ENCODE peak calls at places on chromosomes 12 and 14, in nine cellular contexts. K is Karpas-422, H is GM23248, M is PC-3, O is hepatocyte, I is OCI-LY7, R is SK-N-SH, T is HCT116, S is GM23338. D is an unnamed sample.

GRCh38 chr12:116384629-116385485 is 107.4 kb upstream of the MED13L start:
- DNase-seq in T (no peak), I (peak; percentile 9), K (peak; percentile 50), H (peak; percentile 82), R (no peak), M (peak; percentile 52), O (no peak), S (peak; percentile 77), D (no peak)

GRCh38 chr12:98471085-98471484 is 44.3 kb upstream of the TMPO start:
- DNase-seq in T (no peak), K (no peak), S (no peak), M (no peak), H (no peak), R (no peak), I (no peak), O (no peak), D (no peak)

GRCh38 chr12:115660211-115660805 is 617.2 kb downstream of the MED13L start:
- DNase-seq in S (no peak), I (no peak), H (peak; percentile 73), O (peak; percentile 21), R (no peak), M (peak; percentile 64), K (no peak), T (no peak), D (no peak)

GRCh38 chr12:56029666-56030293 is 8.9 kb downstream of the IKZF4 start:
- DNase-seq in H (peak; percentile 86), M (peak; percentile 59), I (peak; percentile 66), T (no peak), R (peak; percentile 76), O (peak; percentile 82), S (peak; percentile 84), K (peak; percentile 84), D (peak; percentile 16)

GRCh38 chr14:99327050-99327449 is 55.1 kb upstream of the BCL11B start:
- DNase-seq in H (no peak), M (no peak), T (no peak), I (no peak), S (no peak), K (peak; percentile 57), R (peak; percentile 15), O (no peak), D (no peak)

GRCh38 chr14:89474464-89474863 is 57.4 kb upstream of the FOXN3 start:
- DNase-seq in O (no peak), M (no peak), H (no peak), S (no peak), R (no peak), I (no peak), T (no peak), K (no peak), D (no peak)

GRCh38 chr12:6745751-6746525 is 7.0 kb downstream of the MLF2 start:
- DNase-seq in I (peak; percentile 73), S (no peak), O (no peak), T (no peak), H (peak; percentile 22), R (no peak), K (peak; percentile 78), M (no peak), D (peak; percentile 63)

GRCh38 chr14:38040411-38040810 is 167.3 kb upstream of the SSTR1 start:
- DNase-seq in M (no peak), R (no peak), T (no peak), S (no peak), O (no peak), I (no peak), H (no peak), K (no peak), D (no peak)

GRCh38 chr12:84911331-84912190 is 1.0 kb downstream of the SLC6A15 start:
- DNase-seq in I (no peak), R (peak; percentile 77), M (peak; percentile 43), T (no peak), K (no peak), S (peak; percentile 98), O (peak; percentile 72), H (peak; percentile 93), D (peak; percentile 39)

GRCh38 chr14:99360774-99361595 is 89.0 kb upstream of the BCL11B start:
- DNase-seq in S (no peak), M (peak; percentile 15), I (peak; percentile 22), R (peak; percentile 46), K (peak; percentile 91), H (no peak), T (peak; percentile 67), O (no peak), D (no peak)

GRCh38 chr14:55938249-55938791 is 179.9 kb upstream of the PELI2 start:
- DNase-seq in O (peak; percentile 30), M (peak; percentile 56), K (no peak), H (peak; percentile 64), R (no peak), I (no peak), T (no peak), S (no peak), D (no peak)

GRCh38 chr12:116916122-116916521 is 5.4 kb downstream of the FBXW8 start:
- DNase-seq in T (peak; percentile 64), H (peak; percentile 64), I (no peak), M (peak; percentile 97), K (no peak), O (peak; percentile 50), S (no peak), R (no peak), D (peak; percentile 58)

GRCh38 chr12:109950625-109951024 is 45.5 kb downstream of the GIT2 start:
- DNase-seq in I (no peak), R (no peak), O (no peak), M (no peak), H (no peak), K (no peak), T (no peak), S (no peak), D (no peak)

GRCh38 chr12:19750116-19750644 is 310.9 kb downstream of the AEBP2 start:
- DNase-seq in K (no peak), S (no peak), M (no peak), T (no peak), R (no peak), O (no peak), I (no peak), H (no peak), D (no peak)

GRCh38 chr14:71693373-71693772 is 238.9 kb upstream of the RGS6 start:
- DNase-seq in M (no peak), I (peak; percentile 15), O (no peak), S (no peak), H (peak; percentile 92), K (no peak), T (no peak), R (peak; percentile 26), D (no peak)

GRCh38 chr14:61321385-61322010 is at the start of gene PRKCH:
- DNase-seq in S (peak; percentile 82), T (peak; percentile 54), M (peak; percentile 90), K (peak; percentile 88), R (peak; percentile 82), I (no peak), H (peak; percentile 47), O (peak; percentile 80), D (peak; percentile 93)

GRCh38 chr14:58272589-58273372 is 25.6 kb upstream of the ARID4A start:
- DNase-seq in T (no peak), O (peak; percentile 72), S (peak; percentile 24), I (peak; percentile 13), M (peak; percentile 70), K (peak; percentile 69), H (peak; percentile 65), R (no peak), D (no peak)

GRCh38 chr12:3827301-3828000 is 45.7 kb downstream of the PARP11 start:
- DNase-seq in O (no peak), H (no peak), R (no peak), M (no peak), S (no peak), I (no peak), T (no peak), K (peak; percentile 45), D (no peak)

GRCh38 chr12:59634254-59634653 is 38.4 kb downstream of the SLC16A7 start:
- DNase-seq in M (no peak), H (no peak), I (no peak), R (no peak), S (no peak), T (no peak), K (no peak), O (no peak), D (no peak)

GRCh38 chr12:124563401-124563800 is 4.0 kb downstream of the NCOR2 start:
- DNase-seq in I (no peak), O (no peak), M (no peak), S (no peak), H (peak; percentile 31), K (no peak), T (no peak), R (no peak), D (no peak)

DNA sequence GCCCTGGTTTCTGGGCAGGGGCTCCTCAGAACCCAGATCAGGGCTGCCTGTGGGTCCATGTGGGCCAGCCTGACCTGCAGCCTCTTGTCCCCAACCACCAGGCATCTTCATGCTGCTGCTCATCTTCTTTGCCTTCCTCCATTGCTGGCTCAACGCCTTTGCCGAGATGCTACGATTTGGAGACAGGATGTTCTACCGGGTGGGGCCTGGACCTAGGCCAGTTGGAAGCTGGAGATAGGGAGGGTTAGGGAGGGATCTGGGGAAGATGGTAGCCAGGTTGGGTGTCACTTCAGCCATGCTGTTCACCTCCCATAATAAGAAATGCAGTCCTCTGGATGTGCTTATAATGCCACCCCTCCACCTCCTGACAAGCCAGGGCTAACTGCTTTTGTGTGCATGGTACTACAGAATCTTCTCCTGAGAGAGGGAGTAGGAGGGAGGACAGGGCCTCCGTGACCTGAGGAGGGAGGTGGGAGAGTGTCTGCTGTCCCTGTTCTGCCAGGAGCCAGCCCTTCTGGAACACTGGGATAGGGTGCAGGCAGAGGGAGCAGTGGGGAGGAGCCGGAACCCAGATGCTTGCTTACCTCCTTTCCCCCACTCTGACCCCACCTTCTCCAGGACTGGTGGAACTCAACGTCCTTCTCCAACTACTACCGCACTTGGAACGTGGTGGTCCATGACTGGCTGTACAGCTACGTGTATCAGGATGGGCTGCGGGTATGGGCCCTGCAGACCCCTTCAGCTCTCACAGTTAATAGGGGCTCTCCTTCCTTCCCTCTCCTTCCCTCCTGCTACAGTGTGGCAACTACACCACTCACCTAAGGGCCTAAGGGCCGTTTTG is 17.6 kb downstream of the SOAT2 start:
- DNase-seq in K (no peak), I (no peak), S (no peak), R (no peak), O (no peak), M (no peak), H (no peak), T (no peak), D (no peak)
- H3K9me2 ChIP-seq in K (no peaks in the 10 kb centered on the region), I (no peaks in the 10 kb centered on the region), S (peaks cover 3% of the 10 kb centered on the region), R (no peaks in the 10 kb centered on the region), O (no peaks in the 10 kb centered on the region), M (no peaks in the 10 kb centered on the region), H (no peaks in the 10 kb centered on the region), T (no peaks in the 10 kb centered on the region), D (no peaks in the 10 kb centered on the region)

GRCh38 chr12:57783861-57784260 is 1.3 kb downstream of the TSFM start:
- DNase-seq in S (no peak), R (no peak), M (no peak), T (no peak), K (no peak), H (no peak), O (no peak), I (no peak), D (no peak)
- H3K4me3 ChIP-seq in S (peak overlapping the region; percentile 100), R (no peak overlapping the region), M (peak overlapping the region; percentile 93), T (peak overlapping the region; percentile 98), K (peak overlapping the region; percentile 85), H (peak overlapping the region; percentile 98), O (no peak overlapping the region), I (no peak overlapping the region), D (no peak overlapping the region)

GRCh38 chr14:75084513-75084912 is 15.1 kb downstream of the ZC2HC1C start:
- DNase-seq in M (peak; percentile 71), I (no peak), S (no peak), R (no peak), H (no peak), K (no peak), T (no peak), O (peak; percentile 17), D (no peak)
- H3K9me2 ChIP-seq in M (no peaks in the 10 kb centered on the region), I (no peaks in the 10 kb centered on the region), S (no peaks in the 10 kb centered on the region), R (no peaks in the 10 kb centered on the region), H (no peaks in the 10 kb centered on the region), K (no peaks in the 10 kb centered on the region), T (no peaks in the 10 kb centered on the region), O (no peaks in the 10 kb centered on the region), D (no peaks in the 10 kb centered on the region)

GRCh38 chr12:49088190-49088931 is 6.2 kb downstream of the DHH start:
- DNase-seq in T (peak; percentile 94), I (peak; percentile 84), S (peak; percentile 93), H (peak; percentile 88), O (peak; percentile 93), M (peak; percentile 95), R (peak; percentile 86), K (peak; percentile 94), D (peak; percentile 92)
- H3K4me3 ChIP-seq in T (peak overlapping the region; percentile 33), I (peak overlapping the region; percentile 21), S (peak overlapping the region; percentile 49), H (no peak overlapping the region), O (no peak overlapping the region), M (peak overlapping the region; percentile 59), R (peak overlapping the region; percentile 49), K (peak overlapping the region; percentile 42), D (peak overlapping the region; percentile 37)

D was measured in PC-9.